ENCODE peak calls at places on chromosomes 6 and 20, in eight cellular contexts. X is neural progenitor cell; J is stomach; W is HepG2; M is effector memory CD4-positive, alpha-beta T cell; B is CD4-positive, alpha-beta T cell; I is CD4-positive, CD25-positive, alpha-beta regulatory T cell; C is HCT116. Q is an unnamed sample.

GRCh38 chr20:13739726-13740649 is 44.7 kb downstream of the ESF1 start:
- DNase-seq in X (no peak), J (no peak), W (no peak), M (no peak), B (no peak), I (no peak), C (no peak), Q (no peak)

GRCh38 chr6:63066053-63066704 is 145.1 kb upstream of the FKBP1C start:
- DNase-seq in X (no peak), J (no peak), W (peak; percentile 35), M (no peak), B (no peak), I (no peak), C (peak; percentile 2), Q (no peak)

GRCh38 chr6:36039113-36039512 is 11.5 kb downstream of the MAPK14 start:
- DNase-seq in X (no peak), J (no peak), W (peak; percentile 83), M (no peak), B (no peak), I (no peak), C (no peak), Q (no peak)

GRCh38 chr20:41089555-41089954 is 47.8 kb upstream of the PLCG1 start:
- DNase-seq in X (no peak), J (no peak), W (no peak), M (no peak), B (no peak), I (no peak), C (no peak), Q (no peak)

GRCh38 chr6:155628315-155628714 is 172.7 kb upstream of the NOX3 start:
- DNase-seq in X (no peak), J (no peak), W (no peak), M (no peak), B (no peak), I (no peak), C (no peak), Q (no peak)

GRCh38 chr20:35750611-35751010 is 8.6 kb upstream of the RBM39 start:
- DNase-seq in X (no peak), J (no peak), W (no peak), M (no peak), B (no peak), I (no peak), C (no peak), Q (no peak)

GRCh38 chr6:36839819-36840379 is 655 bp upstream of the CPNE5 start:
- DNase-seq in X (peak; percentile 77), J (peak; percentile 30), W (no peak), M (no peak), B (peak; percentile 30), I (peak; percentile 9), C (peak; percentile 4), Q (peak; percentile 52)

GRCh38 chr6:84583784-84584183 is 180.6 kb downstream of the TBX18 start:
- DNase-seq in X (no peak), J (no peak), W (no peak), M (no peak), B (no peak), I (no peak), C (no peak), Q (no peak)

GRCh38 chr6:116971959-116972358 is 94.9 kb downstream of the RFX6 start:
- DNase-seq in X (peak; percentile 56), J (no peak), W (peak; percentile 68), M (no peak), B (no peak), I (no peak), C (peak; percentile 54), Q (no peak)

GRCh38 chr6:109480993-109481480 is 2.0 kb downstream of the ZBTB24 start:
- DNase-seq in X (no peak), J (no peak), W (no peak), M (no peak), B (no peak), I (no peak), C (no peak), Q (no peak)

GRCh38 chr6:109477725-109478124 is 5.3 kb downstream of the ZBTB24 start:
- DNase-seq in X (peak; percentile 61), J (no peak), W (peak; percentile 40), M (no peak), B (no peak), I (no peak), C (no peak), Q (no peak)

GRCh38 chr6:109478222-109478805 is 4.7 kb downstream of the ZBTB24 start:
- DNase-seq in X (no peak), J (no peak), W (no peak), M (no peak), B (no peak), I (no peak), C (no peak), Q (no peak)

GRCh38 chr6:109477184-109477583 is 5.8 kb downstream of the ZBTB24 start:
- DNase-seq in X (no peak), J (no peak), W (no peak), M (no peak), B (no peak), I (no peak), C (no peak), Q (no peak)

DNA sequence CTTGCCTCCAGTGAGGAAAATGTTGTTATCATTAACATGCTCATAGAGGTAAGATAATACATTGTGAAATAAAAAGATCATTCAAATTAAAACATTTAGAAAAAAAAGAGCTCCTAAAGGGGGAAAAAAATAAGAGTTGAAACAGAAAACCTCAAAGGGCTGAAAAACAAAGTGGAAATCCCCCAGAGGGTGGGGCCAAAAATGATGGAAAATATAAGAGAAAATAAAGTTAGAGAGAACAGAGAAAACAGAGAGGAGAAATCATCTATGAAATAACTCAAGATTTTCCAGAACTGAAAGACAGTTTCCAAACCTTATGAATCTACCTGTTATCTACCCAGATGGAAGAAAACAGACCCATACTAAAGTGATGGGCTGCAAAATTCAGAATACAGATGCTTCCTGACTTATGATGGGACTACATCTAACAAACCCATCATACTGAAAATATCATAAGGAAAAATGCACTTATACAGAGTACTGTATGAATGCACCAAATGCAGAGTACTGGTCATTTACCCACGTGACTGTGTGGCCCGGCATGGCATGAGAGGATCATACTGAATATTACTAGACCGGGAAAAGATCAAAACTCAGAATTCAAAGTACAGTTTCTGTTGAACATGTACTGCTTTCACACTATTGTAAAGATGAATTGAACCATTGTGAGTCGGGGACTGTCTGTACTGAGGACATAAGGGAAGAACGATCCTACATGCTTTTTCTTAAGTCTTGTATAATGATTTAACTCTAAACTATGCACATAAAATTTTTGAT is 4.0 kb downstream of the ZBTB24 start:
- DNase-seq in X (no peak), J (no peak), W (peak; percentile 50), M (no peak), B (no peak), I (peak; percentile 19), C (no peak), Q (no peak)
- H3K27ac ChIP-seq in X (peak overlapping the region; percentile 75), J (no peak overlapping the region), W (peak overlapping the region; percentile 36), M (peak overlapping the region; percentile 47), B (no peak overlapping the region), I (peak overlapping the region; percentile 64), C (no peak overlapping the region), Q (no peak overlapping the region)

DNA sequence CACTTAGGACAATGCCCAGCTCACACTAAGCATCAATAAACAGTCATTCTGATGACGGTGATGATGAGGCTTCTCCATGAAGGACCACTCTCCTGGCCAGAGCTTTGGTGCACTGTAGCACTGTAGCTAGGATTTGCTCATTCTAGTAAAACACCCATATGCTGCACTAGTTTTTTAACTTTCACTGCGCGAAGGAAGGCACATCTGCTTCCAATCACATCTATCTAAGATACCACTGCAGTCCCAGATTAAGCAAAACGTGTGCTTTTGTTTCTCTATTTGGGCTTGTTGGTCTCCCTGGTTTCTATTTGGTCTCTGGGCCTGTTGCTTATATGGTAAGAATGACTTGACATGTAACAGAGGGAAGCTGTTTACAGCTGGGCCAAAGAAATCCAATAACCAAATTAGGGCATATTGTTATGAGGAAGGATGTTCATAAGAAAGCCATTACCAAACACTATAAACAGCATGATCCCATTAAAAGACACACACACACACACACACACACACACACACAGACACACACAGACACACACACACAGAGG is 62.4 kb downstream of the FAM229B start:
- DNase-seq in X (no peak), J (no peak), W (no peak), M (no peak), B (no peak), I (no peak), C (no peak), Q (no peak)
- H3K27ac ChIP-seq in X (no peak overlapping the region), J (peak overlapping the region; percentile 66), W (no peak overlapping the region), M (no peak overlapping the region), B (no peak overlapping the region), I (no peak overlapping the region), C (no peak overlapping the region), Q (peak overlapping the region; percentile 50)

DNA sequence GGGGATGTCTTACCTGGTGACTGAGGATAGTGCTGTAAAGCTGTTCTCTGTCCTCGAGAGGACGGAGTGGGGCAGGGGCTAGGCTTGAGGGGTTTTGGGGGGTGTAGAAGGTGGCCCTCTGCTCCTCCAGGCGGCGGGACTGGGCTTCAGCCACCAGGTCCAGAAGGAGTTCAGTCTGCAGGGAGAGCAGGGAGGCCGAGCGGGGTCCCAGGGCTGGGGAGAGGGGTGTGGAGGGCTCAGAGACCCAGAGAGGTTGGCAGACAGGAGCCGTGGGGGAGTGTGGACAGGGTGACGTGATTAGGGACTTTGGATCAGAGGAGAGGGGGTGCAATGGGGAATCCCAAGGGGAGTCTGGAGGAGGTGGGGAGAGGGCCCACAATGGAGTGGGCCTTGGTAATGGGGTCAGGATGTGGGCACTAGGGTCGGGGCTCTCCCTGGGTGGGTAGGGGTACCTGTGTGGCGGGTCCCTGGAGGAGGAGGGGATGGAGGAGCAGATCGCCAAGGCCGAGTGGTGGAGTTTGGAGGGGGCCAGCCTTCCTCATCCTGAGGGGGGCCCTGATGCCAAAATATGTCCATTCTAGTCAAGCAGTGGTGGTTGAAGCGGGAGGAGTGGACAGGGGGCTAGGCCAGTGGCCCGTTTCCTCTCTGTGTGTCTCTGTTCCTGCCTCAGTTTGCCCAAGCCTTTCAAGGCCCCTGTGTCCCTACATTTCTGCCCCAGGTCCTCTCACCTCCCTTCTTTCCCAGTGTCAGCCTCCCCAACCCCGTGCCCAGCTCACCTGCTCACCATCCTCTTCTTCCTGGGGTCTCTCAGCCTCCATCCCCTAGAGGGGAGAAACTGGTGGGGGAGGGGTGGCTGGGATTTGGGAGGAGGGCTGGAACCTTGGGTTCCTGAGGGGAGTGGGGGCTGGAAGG is 491 bp downstream of the GPSM3 start:
- DNase-seq in X (no peak), J (no peak), W (no peak), M (peak; percentile 36), B (no peak), I (peak; percentile 20), C (no peak), Q (no peak)
- H3K27ac ChIP-seq in X (no peak overlapping the region), J (peak overlapping the region; percentile 96), W (no peak overlapping the region), M (peak overlapping the region; percentile 95), B (peak overlapping the region; percentile 93), I (peak overlapping the region; percentile 88), C (no peak overlapping the region), Q (peak overlapping the region; percentile 91)

GRCh38 chr20:8756410-8756809 is 312.5 kb upstream of the PLCB4 start:
- DNase-seq in X (no peak), J (no peak), W (peak; percentile 60), M (no peak), B (no peak), I (no peak), C (peak; percentile 18), Q (no peak)

GRCh38 chr20:8755340-8756118 is 313.4 kb upstream of the PLCB4 start:
- DNase-seq in X (no peak), J (no peak), W (no peak), M (no peak), B (no peak), I (no peak), C (no peak), Q (no peak)

DNA sequence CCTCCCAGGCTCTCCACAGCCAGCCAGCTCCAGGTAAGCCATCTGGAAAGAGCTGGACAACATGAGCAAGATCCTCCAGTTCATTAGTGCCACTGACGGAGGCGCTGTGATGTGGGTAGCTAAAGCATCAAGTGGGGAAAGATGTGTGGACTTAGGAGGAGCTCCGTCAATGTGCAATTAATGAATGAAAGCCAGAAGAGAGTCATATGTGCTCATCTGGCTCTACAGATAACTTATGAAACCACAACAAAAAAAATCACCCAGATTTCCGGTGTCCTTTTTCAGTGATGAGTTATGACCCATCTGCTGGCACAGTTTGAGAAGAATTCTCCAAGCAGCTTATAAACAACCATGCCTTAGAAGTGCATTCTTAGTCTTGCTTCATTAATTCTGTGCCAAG is 311.7 kb upstream of the PLCB4 start:
- DNase-seq in X (no peak), J (no peak), W (no peak), M (no peak), B (no peak), I (no peak), C (no peak), Q (no peak)
- H3K27ac ChIP-seq in X (no peak overlapping the region), J (no peak overlapping the region), W (no peak overlapping the region), M (no peak overlapping the region), B (no peak overlapping the region), I (no peak overlapping the region), C (no peak overlapping the region), Q (no peak overlapping the region)